ENCODE peak calls at places on chromosomes 13 and 19, in eight cellular contexts. One of them, this sample, is unnamed.

GRCh38 chr19:4567584-4568071 is 8.1 kb upstream of the SEMA6B start:
- DNase-seq in AG04450: no peak
- DNase-seq in iris pigment epithelial cell: peak
- DNase-seq in NCI-H1436: no peak
- DNase-seq in astrocyte: no peak
- DNase-seq in activated naive CD4-positive, alpha-beta T cell: peak
- DNase-seq in NCI-H2029: no peak
- DNase-seq in NCI-H345: peak
- DNase-seq in this sample: no peak

GRCh38 chr13:113535381-113535781 is 44.9 kb upstream of the DCUN1D2 start:
- DNase-seq in astrocyte: no peak
- DNase-seq in AG04450: no peak
- DNase-seq in NCI-H2029: no peak
- DNase-seq in NCI-H345: peak
- DNase-seq in activated naive CD4-positive, alpha-beta T cell: no peak
- DNase-seq in NCI-H1436: no peak
- DNase-seq in iris pigment epithelial cell: no peak
- DNase-seq in this sample: no peak

GRCh38 chr13:37816276-37816675 is 53.3 kb downstream of the TRPC4 start:
- DNase-seq in NCI-H2029: no peak
- DNase-seq in NCI-H1436: no peak
- DNase-seq in activated naive CD4-positive, alpha-beta T cell: no peak
- DNase-seq in AG04450: no peak
- DNase-seq in iris pigment epithelial cell: peak
- DNase-seq in NCI-H345: no peak
- DNase-seq in astrocyte: no peak
- DNase-seq in this sample: no peak

GRCh38 chr19:38290631-38291147 is 13.4 kb upstream of the C19orf33 start:
- DNase-seq in iris pigment epithelial cell: peak
- DNase-seq in NCI-H345: no peak
- DNase-seq in activated naive CD4-positive, alpha-beta T cell: no peak
- DNase-seq in NCI-H1436: no peak
- DNase-seq in astrocyte: peak
- DNase-seq in NCI-H2029: no peak
- DNase-seq in AG04450: peak
- DNase-seq in this sample: no peak

GRCh38 chr19:10603084-10603872 is 16.2 kb upstream of the AP1M2 start:
- DNase-seq in astrocyte: no peak
- DNase-seq in NCI-H2029: no peak
- DNase-seq in AG04450: no peak
- DNase-seq in activated naive CD4-positive, alpha-beta T cell: peak
- DNase-seq in NCI-H345: no peak
- DNase-seq in NCI-H1436: peak
- DNase-seq in iris pigment epithelial cell: no peak
- DNase-seq in this sample: no peak

GRCh38 chr19:23799321-23799720 is 40.6 kb upstream of the ZNF681 start:
- DNase-seq in activated naive CD4-positive, alpha-beta T cell: no peak
- DNase-seq in NCI-H1436: no peak
- DNase-seq in astrocyte: no peak
- DNase-seq in NCI-H345: peak
- DNase-seq in NCI-H2029: peak
- DNase-seq in AG04450: no peak
- DNase-seq in iris pigment epithelial cell: no peak
- DNase-seq in this sample: no peak

GRCh38 chr19:35254341-35255297 is 5.8 kb downstream of the LSR start:
- DNase-seq in astrocyte: no peak
- DNase-seq in NCI-H345: no peak
- DNase-seq in activated naive CD4-positive, alpha-beta T cell: no peak
- DNase-seq in iris pigment epithelial cell: no peak
- DNase-seq in NCI-H1436: no peak
- DNase-seq in NCI-H2029: no peak
- DNase-seq in AG04450: no peak
- DNase-seq in this sample: no peak

GRCh38 chr13:26062853-26063444 is 11.1 kb upstream of the SHISA2 start:
- DNase-seq in iris pigment epithelial cell: peak
- DNase-seq in astrocyte: peak
- DNase-seq in activated naive CD4-positive, alpha-beta T cell: no peak
- DNase-seq in NCI-H1436: peak
- DNase-seq in NCI-H2029: peak
- DNase-seq in AG04450: no peak
- DNase-seq in NCI-H345: peak
- DNase-seq in this sample: peak

GRCh38 chr13:76723551-76724232 is 162.5 kb downstream of the KCTD12 start:
- DNase-seq in NCI-H1436: no peak
- DNase-seq in astrocyte: peak
- DNase-seq in activated naive CD4-positive, alpha-beta T cell: no peak
- DNase-seq in NCI-H2029: no peak
- DNase-seq in NCI-H345: no peak
- DNase-seq in iris pigment epithelial cell: peak
- DNase-seq in AG04450: peak
- DNase-seq in this sample: no peak

GRCh38 chr19:47512948-47513319 is 1.9 kb downstream of the NAPA start:
- DNase-seq in iris pigment epithelial cell: no peak
- DNase-seq in NCI-H1436: no peak
- DNase-seq in AG04450: no peak
- DNase-seq in NCI-H2029: no peak
- DNase-seq in astrocyte: no peak
- DNase-seq in NCI-H345: no peak
- DNase-seq in activated naive CD4-positive, alpha-beta T cell: no peak
- DNase-seq in this sample: no peak

GRCh38 chr19:43562698-43563241 is 12.6 kb downstream of the XRCC1 start:
- DNase-seq in AG04450: peak
- DNase-seq in iris pigment epithelial cell: peak
- DNase-seq in NCI-H345: no peak
- DNase-seq in NCI-H2029: peak
- DNase-seq in activated naive CD4-positive, alpha-beta T cell: no peak
- DNase-seq in astrocyte: peak
- DNase-seq in NCI-H1436: peak
- DNase-seq in this sample: no peak

GRCh38 chr13:98771838-98772611 is 19.6 kb upstream of the SLC15A1 start:
- DNase-seq in AG04450: no peak
- DNase-seq in NCI-H2029: no peak
- DNase-seq in NCI-H1436: no peak
- DNase-seq in activated naive CD4-positive, alpha-beta T cell: no peak
- DNase-seq in astrocyte: no peak
- DNase-seq in NCI-H345: peak
- DNase-seq in iris pigment epithelial cell: no peak
- DNase-seq in this sample: no peak

GRCh38 chr13:22596157-22596863 is 584.5 kb upstream of the SGCG start:
- DNase-seq in NCI-H2029: no peak
- DNase-seq in astrocyte: no peak
- DNase-seq in NCI-H1436: no peak
- DNase-seq in iris pigment epithelial cell: no peak
- DNase-seq in activated naive CD4-positive, alpha-beta T cell: no peak
- DNase-seq in AG04450: no peak
- DNase-seq in NCI-H345: no peak
- DNase-seq in this sample: no peak

GRCh38 chr19:18922228-18922985 is 2.9 kb downstream of the DDX49 start:
- DNase-seq in activated naive CD4-positive, alpha-beta T cell: no peak
- DNase-seq in NCI-H2029: no peak
- DNase-seq in astrocyte: no peak
- DNase-seq in NCI-H345: no peak
- DNase-seq in iris pigment epithelial cell: no peak
- DNase-seq in AG04450: no peak
- DNase-seq in NCI-H1436: no peak
- DNase-seq in this sample: no peak

GRCh38 chr13:97386832-97387486 is 47.0 kb upstream of the RAP2A start:
- DNase-seq in AG04450: no peak
- DNase-seq in astrocyte: no peak
- DNase-seq in activated naive CD4-positive, alpha-beta T cell: no peak
- DNase-seq in NCI-H345: no peak
- DNase-seq in iris pigment epithelial cell: no peak
- DNase-seq in NCI-H2029: no peak
- DNase-seq in NCI-H1436: no peak
- DNase-seq in this sample: no peak

GRCh38 chr19:3196064-3196932 is 10.6 kb downstream of the NCLN start:
- DNase-seq in iris pigment epithelial cell: no peak
- DNase-seq in AG04450: no peak
- DNase-seq in NCI-H345: no peak
- DNase-seq in NCI-H1436: no peak
- DNase-seq in activated naive CD4-positive, alpha-beta T cell: no peak
- DNase-seq in astrocyte: no peak
- DNase-seq in NCI-H2029: no peak
- DNase-seq in this sample: no peak

GRCh38 chr19:48454150-48454730 is 1.1 kb upstream of the KCNJ14 start:
- DNase-seq in astrocyte: no peak
- DNase-seq in AG04450: no peak
- DNase-seq in NCI-H2029: no peak
- DNase-seq in iris pigment epithelial cell: no peak
- DNase-seq in NCI-H1436: no peak
- DNase-seq in NCI-H345: no peak
- DNase-seq in activated naive CD4-positive, alpha-beta T cell: no peak
- DNase-seq in this sample: no peak

GRCh38 chr19:19662866-19663291 is 597 bp downstream of the ATP13A1 start:
- DNase-seq in activated naive CD4-positive, alpha-beta T cell: no peak
- DNase-seq in iris pigment epithelial cell: peak
- DNase-seq in astrocyte: no peak
- DNase-seq in AG04450: no peak
- DNase-seq in NCI-H1436: no peak
- DNase-seq in NCI-H345: no peak
- DNase-seq in NCI-H2029: no peak
- DNase-seq in this sample: no peak

GRCh38 chr13:19586904-19587634 is 25.7 kb upstream of the TPTE2 start:
- DNase-seq in NCI-H1436: no peak
- DNase-seq in iris pigment epithelial cell: peak
- DNase-seq in NCI-H2029: no peak
- DNase-seq in NCI-H345: no peak
- DNase-seq in activated naive CD4-positive, alpha-beta T cell: peak
- DNase-seq in AG04450: no peak
- DNase-seq in astrocyte: peak
- DNase-seq in this sample: peak

This sample was measured in NCI-H526 treated with DMSO at 0.1 percent for 48 hours.